ENCODE peak calls at places on chromosomes 16 and 17, in six cellular contexts. One of them, this sample, is unnamed.

GRCh38 chr16:11240636-11241473 is 15.1 kb downstream of the SOCS1 start:
- DNase-seq in uterus: no peak
- DNase-seq in fibroblast of lung: no peak
- DNase-seq in A549: no peak
- DNase-seq in heart left ventricle: peak; percentile 65
- DNase-seq in transverse colon: no peak
- DNase-seq in this sample: no peak

GRCh38 chr17:57879437-57880085 is 29.7 kb upstream of the MRPS23 start:
- DNase-seq in heart left ventricle: no peak
- DNase-seq in fibroblast of lung: no peak
- DNase-seq in uterus: no peak
- DNase-seq in A549: peak; percentile 91
- DNase-seq in transverse colon: no peak
- DNase-seq in this sample: peak; percentile 57

GRCh38 chr17:66714046-66715023 is 120.6 kb upstream of the CACNG5 start:
- DNase-seq in A549: no peak
- DNase-seq in heart left ventricle: no peak
- DNase-seq in transverse colon: no peak
- DNase-seq in uterus: no peak
- DNase-seq in fibroblast of lung: no peak
- DNase-seq in this sample: no peak

GRCh38 chr17:29376667-29377268 is 13.4 kb upstream of the TAOK1 start:
- DNase-seq in uterus: no peak
- DNase-seq in transverse colon: no peak
- DNase-seq in heart left ventricle: peak; percentile 34
- DNase-seq in A549: peak; percentile 76
- DNase-seq in fibroblast of lung: peak; percentile 86
- DNase-seq in this sample: peak; percentile 21

GRCh38 chr17:67995568-67996191 is 589 bp downstream of the C17orf58 start:
- DNase-seq in heart left ventricle: no peak
- DNase-seq in transverse colon: peak; percentile 19
- DNase-seq in A549: peak; percentile 19
- DNase-seq in fibroblast of lung: peak; percentile 2
- DNase-seq in uterus: peak; percentile 31
- DNase-seq in this sample: peak; percentile 11

GRCh38 chr17:8253801-8254200 is 4.7 kb downstream of the PFAS start:
- DNase-seq in transverse colon: no peak
- DNase-seq in uterus: no peak
- DNase-seq in fibroblast of lung: peak; percentile 2
- DNase-seq in A549: no peak
- DNase-seq in heart left ventricle: no peak
- DNase-seq in this sample: no peak

GRCh38 chr17:64157669-64158180 is 27.8 kb upstream of the ERN1 start:
- DNase-seq in A549: no peak
- DNase-seq in fibroblast of lung: no peak
- DNase-seq in uterus: no peak
- DNase-seq in transverse colon: no peak
- DNase-seq in heart left ventricle: no peak
- DNase-seq in this sample: no peak

GRCh38 chr17:31853911-31854470 is 5.1 kb downstream of the COPRS start:
- DNase-seq in A549: no peak
- DNase-seq in heart left ventricle: no peak
- DNase-seq in fibroblast of lung: no peak
- DNase-seq in transverse colon: no peak
- DNase-seq in uterus: no peak
- DNase-seq in this sample: no peak

GRCh38 chr16:1696863-1697262 is 9.1 kb upstream of the MAPK8IP3 start:
- DNase-seq in transverse colon: no peak
- DNase-seq in uterus: no peak
- DNase-seq in fibroblast of lung: no peak
- DNase-seq in heart left ventricle: no peak
- DNase-seq in A549: no peak
- DNase-seq in this sample: peak; percentile 21

GRCh38 chr17:59565959-59566324 is 532 bp downstream of the DHX40 start:
- DNase-seq in A549: peak; percentile 95
- DNase-seq in heart left ventricle: peak; percentile 36
- DNase-seq in uterus: peak; percentile 40
- DNase-seq in fibroblast of lung: peak; percentile 80
- DNase-seq in transverse colon: peak; percentile 46
- DNase-seq in this sample: peak; percentile 74

GRCh38 chr16:23387666-23388065 is 65.3 kb downstream of the COG7 start:
- DNase-seq in fibroblast of lung: no peak
- DNase-seq in transverse colon: no peak
- DNase-seq in A549: no peak
- DNase-seq in heart left ventricle: no peak
- DNase-seq in uterus: no peak
- DNase-seq in this sample: no peak

GRCh38 chr16:86471896-86472295 is 38.4 kb upstream of the FOXF1 start:
- DNase-seq in heart left ventricle: no peak
- DNase-seq in A549: no peak
- DNase-seq in uterus: no peak
- DNase-seq in transverse colon: no peak
- DNase-seq in fibroblast of lung: no peak
- DNase-seq in this sample: no peak

GRCh38 chr17:33154869-33155455 is 138.1 kb downstream of the ASIC2 start:
- DNase-seq in heart left ventricle: no peak
- DNase-seq in fibroblast of lung: no peak
- DNase-seq in transverse colon: no peak
- DNase-seq in A549: no peak
- DNase-seq in uterus: no peak
- DNase-seq in this sample: no peak

GRCh38 chr16:88764913-88765349 is 20.1 kb downstream of the PIEZO1 start:
- DNase-seq in A549: no peak
- DNase-seq in transverse colon: no peak
- DNase-seq in fibroblast of lung: peak; percentile 66
- DNase-seq in uterus: no peak
- DNase-seq in heart left ventricle: no peak
- DNase-seq in this sample: peak; percentile 84

GRCh38 chr17:17765921-17766320 is 70.9 kb downstream of the SREBF1 start:
- DNase-seq in transverse colon: no peak
- DNase-seq in uterus: no peak
- DNase-seq in fibroblast of lung: no peak
- DNase-seq in heart left ventricle: no peak
- DNase-seq in A549: no peak
- DNase-seq in this sample: no peak

GRCh38 chr17:75490173-75490743 is 25.1 kb downstream of the CASKIN2 start:
- DNase-seq in fibroblast of lung: peak; percentile 21
- DNase-seq in uterus: no peak
- DNase-seq in transverse colon: peak; percentile 70
- DNase-seq in heart left ventricle: no peak
- DNase-seq in A549: no peak
- DNase-seq in this sample: no peak

GRCh38 chr16:62256406-62256805 is 220.2 kb upstream of the CDH8 start:
- DNase-seq in A549: no peak
- DNase-seq in transverse colon: no peak
- DNase-seq in heart left ventricle: no peak
- DNase-seq in fibroblast of lung: peak; percentile 6
- DNase-seq in uterus: no peak
- DNase-seq in this sample: peak; percentile 45

GRCh38 chr17:45950888-45951287 is 48.2 kb upstream of the STH start:
- DNase-seq in uterus: no peak
- DNase-seq in heart left ventricle: no peak
- DNase-seq in transverse colon: no peak
- DNase-seq in fibroblast of lung: no peak
- DNase-seq in A549: no peak
- DNase-seq in this sample: no peak

GRCh38 chr16:10941127-10941933 is 938 bp downstream of the DEXI start:
- DNase-seq in A549: no peak
- DNase-seq in heart left ventricle: no peak
- DNase-seq in transverse colon: peak; percentile 35
- DNase-seq in uterus: no peak
- DNase-seq in fibroblast of lung: no peak
- DNase-seq in this sample: peak; percentile 53

GRCh38 chr16:55672471-55672870 is 16.7 kb downstream of the SLC6A2 start:
- DNase-seq in transverse colon: no peak
- DNase-seq in A549: no peak
- DNase-seq in uterus: no peak
- DNase-seq in fibroblast of lung: no peak
- DNase-seq in heart left ventricle: peak; percentile 67
- DNase-seq in this sample: no peak

DNA sequence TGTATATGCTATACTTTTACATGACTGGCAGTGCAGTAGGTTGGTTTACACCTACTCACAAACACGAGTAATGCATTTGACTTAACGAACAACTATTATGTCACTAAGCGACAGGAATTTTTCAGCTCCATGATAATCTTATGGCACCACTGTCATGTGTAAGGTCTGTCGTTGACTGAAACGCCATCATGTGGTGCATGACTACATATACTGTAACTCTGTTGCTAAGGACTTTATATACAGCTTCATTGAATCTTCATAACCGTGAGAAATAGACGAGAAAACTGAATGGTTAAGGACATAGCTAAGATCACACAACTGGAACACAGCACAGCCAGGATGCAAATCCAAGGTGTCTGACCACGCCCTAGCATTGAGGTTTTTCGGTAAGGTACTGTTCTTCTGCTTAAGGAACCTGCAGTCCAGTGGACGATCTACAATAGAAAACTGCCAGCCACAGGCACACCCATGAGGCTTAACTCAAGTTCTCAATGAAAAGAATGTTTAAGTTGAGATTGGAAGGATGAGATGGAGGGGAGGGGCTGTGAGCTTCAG is 3.3 kb downstream of the CFAP20 start:
- DNase-seq in heart left ventricle: no peak
- DNase-seq in fibroblast of lung: no peak
- DNase-seq in uterus: no peak
- DNase-seq in A549: no peak
- DNase-seq in transverse colon: no peak
- DNase-seq in this sample: no peak
- H3K27ac ChIP-seq in heart left ventricle: peak overlapping the region; percentile 39
- H3K27ac ChIP-seq in fibroblast of lung: peak overlapping the region; percentile 86
- H3K27ac ChIP-seq in uterus: peak overlapping the region; percentile 83
- H3K27ac ChIP-seq in A549: no peak overlapping the region
- H3K27ac ChIP-seq in transverse colon: peak overlapping the region; percentile 96
- H3K27ac ChIP-seq in this sample: no peak overlapping the region

GRCh38 chr16:76265434-76266045 is 11.7 kb upstream of the CNTNAP4 start:
- DNase-seq in transverse colon: peak; percentile 28
- DNase-seq in uterus: no peak
- DNase-seq in heart left ventricle: no peak
- DNase-seq in A549: peak; percentile 3
- DNase-seq in fibroblast of lung: peak; percentile 0
- DNase-seq in this sample: peak; percentile 8
- TF ChIP-seq CTCF in transverse colon: no peak
- TF ChIP-seq CTCF in uterus: no peak
- TF ChIP-seq CTCF in heart left ventricle: no peak
- TF ChIP-seq CTCF in A549: no peak
- TF ChIP-seq CTCF in fibroblast of lung: peak; percentile 75
- TF ChIP-seq CTCF in this sample: peak; percentile 62

DNA sequence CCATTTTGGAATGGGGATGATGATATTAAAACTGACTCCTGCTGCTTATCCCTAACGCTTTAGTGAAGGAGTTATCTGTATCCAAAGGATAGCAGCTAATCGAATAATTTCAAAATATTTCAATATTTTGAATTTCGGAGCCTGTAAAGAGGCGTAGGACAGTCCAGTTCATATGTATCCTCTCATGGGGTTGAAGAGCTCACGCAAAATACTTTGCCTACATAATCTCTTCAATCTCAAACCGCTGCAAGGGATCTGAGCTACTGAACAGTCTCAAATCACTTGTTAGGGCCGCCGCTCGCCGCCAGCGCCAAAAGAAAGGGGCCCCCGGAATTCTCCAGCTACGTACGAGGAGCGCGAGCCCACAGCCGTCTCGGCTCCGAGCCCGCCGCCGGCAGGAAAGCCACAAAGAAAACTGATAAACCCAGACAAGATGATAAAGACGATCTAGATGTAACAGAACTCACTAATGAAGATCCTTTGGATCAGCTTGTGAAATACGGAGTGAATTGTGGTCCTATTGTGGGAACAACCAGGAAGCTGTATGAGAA is 613 bp upstream of the RFWD3 start:
- DNase-seq in uterus: no peak
- DNase-seq in heart left ventricle: peak; percentile 39
- DNase-seq in A549: no peak
- DNase-seq in fibroblast of lung: peak; percentile 37
- DNase-seq in transverse colon: peak; percentile 19
- DNase-seq in this sample: peak; percentile 17
- H3K27ac ChIP-seq in uterus: peak overlapping the region; percentile 51
- H3K27ac ChIP-seq in heart left ventricle: peak overlapping the region; percentile 45
- H3K27ac ChIP-seq in A549: peak overlapping the region; percentile 87
- H3K27ac ChIP-seq in fibroblast of lung: peak overlapping the region; percentile 17
- H3K27ac ChIP-seq in transverse colon: peak overlapping the region; percentile 56
- H3K27ac ChIP-seq in this sample: peak overlapping the region; percentile 85

GRCh38 chr17:1561420-1562177 is 993 bp downstream of the PITPNA start:
- DNase-seq in uterus: no peak
- DNase-seq in heart left ventricle: no peak
- DNase-seq in A549: peak; percentile 63
- DNase-seq in fibroblast of lung: peak; percentile 20
- DNase-seq in transverse colon: no peak
- DNase-seq in this sample: peak; percentile 44
- TF ChIP-seq CTCF in uterus: peak; percentile 39
- TF ChIP-seq CTCF in heart left ventricle: peak; percentile 18
- TF ChIP-seq CTCF in A549: peak; percentile 20
- TF ChIP-seq CTCF in fibroblast of lung: peak; percentile 9
- TF ChIP-seq CTCF in transverse colon: no peak
- TF ChIP-seq CTCF in this sample: no peak

GRCh38 chr17:10130733-10131132 is 67.7 kb downstream of the GAS7 start:
- DNase-seq in A549: no peak
- DNase-seq in uterus: no peak
- DNase-seq in transverse colon: no peak
- DNase-seq in heart left ventricle: no peak
- DNase-seq in fibroblast of lung: no peak
- DNase-seq in this sample: no peak
- H3K27ac ChIP-seq in A549: no peak overlapping the region
- H3K27ac ChIP-seq in uterus: no peak overlapping the region
- H3K27ac ChIP-seq in transverse colon: no peak overlapping the region
- H3K27ac ChIP-seq in heart left ventricle: no peak overlapping the region
- H3K27ac ChIP-seq in fibroblast of lung: no peak overlapping the region
- H3K27ac ChIP-seq in this sample: no peak overlapping the region

GRCh38 chr17:78678220-78678554 is 101.0 kb upstream of the DNAH17 start:
- DNase-seq in A549: no peak
- DNase-seq in heart left ventricle: no peak
- DNase-seq in transverse colon: no peak
- DNase-seq in uterus: no peak
- DNase-seq in fibroblast of lung: no peak
- DNase-seq in this sample: no peak
- TF ChIP-seq CTCF in A549: no peak
- TF ChIP-seq CTCF in heart left ventricle: no peak
- TF ChIP-seq CTCF in transverse colon: no peak
- TF ChIP-seq CTCF in uterus: no peak
- TF ChIP-seq CTCF in fibroblast of lung: no peak
- TF ChIP-seq CTCF in this sample: no peak

This sample was measured in RWPE1.